ENCODE peak calls at places on chromosomes 3 and 15, in seven cellular contexts. E is fibroblast of the aortic adventitia; L is GM23248; I is breast epithelium; R is stimulated activated CD4-positive, alpha-beta T cell treated with anti-CD3 and anti-CD28 coated beads, Interleukin-15, amount 100 ng/mL, for 48 hours; A is T-helper 2 cell; T is thoracic aorta. N is an unnamed sample.

GRCh38 chr3:72338942-72339749 is 509.1 kb downstream of the SHQ1 start:
- DNase-seq in E (peak), L (peak), I (no peak), R (peak), A (peak), T (peak), N (peak)

GRCh38 chr3:17745301-17745700 is 2.9 kb upstream of the TBC1D5 start:
- DNase-seq in E (no peak), L (no peak), I (no peak), R (no peak), A (no peak), T (no peak), N (no peak)

GRCh38 chr3:35946121-35946856 is 307.0 kb downstream of the ARPP21 start:
- DNase-seq in E (peak), L (peak), I (no peak), R (no peak), A (no peak), T (no peak), N (peak)

GRCh38 chr3:13343601-13344000 is 76.5 kb downstream of the NUP210 start:
- DNase-seq in E (no peak), L (no peak), I (no peak), R (no peak), A (no peak), T (no peak), N (no peak)

GRCh38 chr15:38647683-38648082 is 83.1 kb upstream of the RASGRP1 start:
- DNase-seq in E (peak), L (peak), I (no peak), R (no peak), A (no peak), T (no peak), N (peak)

GRCh38 chr3:140015741-140016140 is 80.8 kb downstream of the CLSTN2 start:
- DNase-seq in E (no peak), L (no peak), I (no peak), R (no peak), A (no peak), T (no peak), N (no peak)

GRCh38 chr15:43225201-43225949 is 4.6 kb upstream of the EPB42 start:
- DNase-seq in E (peak), L (peak), I (no peak), R (peak), A (no peak), T (no peak), N (peak)

GRCh38 chr3:11498646-11499045 is 145.1 kb downstream of the VGLL4 start:
- DNase-seq in E (peak), L (peak), I (peak), R (no peak), A (no peak), T (no peak), N (peak)

GRCh38 chr15:57566840-57567239 is 24.9 kb upstream of the MYZAP start:
- DNase-seq in E (no peak), L (peak), I (no peak), R (no peak), A (no peak), T (no peak), N (peak)

GRCh38 chr3:14633417-14633816 is 18.1 kb upstream of the CCDC174 start:
- DNase-seq in E (no peak), L (no peak), I (no peak), R (no peak), A (no peak), T (no peak), N (no peak)

GRCh38 chr3:150249776-150250175 is 158.3 kb upstream of the TSC22D2 start:
- DNase-seq in E (no peak), L (no peak), I (no peak), R (no peak), A (no peak), T (no peak), N (no peak)

GRCh38 chr3:131501949-131502348 is 822 bp downstream of the MRPL3 start:
- DNase-seq in E (peak), L (no peak), I (no peak), R (no peak), A (no peak), T (no peak), N (no peak)

GRCh38 chr15:83654379-83655236 is 685 bp downstream of the ADAMTSL3 start:
- DNase-seq in E (no peak), L (peak), I (no peak), R (no peak), A (no peak), T (no peak), N (no peak)

GRCh38 chr15:66923438-66923881 is 141.9 kb upstream of the SMAD3 start:
- DNase-seq in E (no peak), L (peak), I (no peak), R (no peak), A (peak), T (no peak), N (no peak)

GRCh38 chr3:16362781-16363180 is 97.8 kb downstream of the OXNAD1 start:
- DNase-seq in E (no peak), L (peak), I (no peak), R (no peak), A (no peak), T (no peak), N (no peak)

GRCh38 chr15:60784855-60785254 is 305.9 kb upstream of the ICE2 start:
- DNase-seq in E (no peak), L (no peak), I (no peak), R (no peak), A (no peak), T (no peak), N (no peak)

GRCh38 chr3:42139740-42140453 is 48.7 kb downstream of the TRAK1 start:
- DNase-seq in E (no peak), L (no peak), I (no peak), R (no peak), A (no peak), T (no peak), N (no peak)

GRCh38 chr3:124144035-124144814 is 152.3 kb upstream of the ROPN1 start:
- DNase-seq in E (no peak), L (no peak), I (no peak), R (no peak), A (no peak), T (no peak), N (no peak)

GRCh38 chr3:184345678-184346144 is 8.3 kb downstream of the FAM131A start:
- DNase-seq in E (peak), L (peak), I (peak), R (no peak), A (no peak), T (no peak), N (peak)

GRCh38 chr3:179729086-179729485 is 76.2 kb downstream of the USP13 start:
- DNase-seq in E (no peak), L (no peak), I (no peak), R (no peak), A (no peak), T (no peak), N (no peak)

GRCh38 chr3:86951343-86951742 is 39.6 kb downstream of the VGLL3 start:
- DNase-seq in E (peak), L (peak), I (no peak), R (no peak), A (no peak), T (no peak), N (peak)

N was measured in fibroblast of pulmonary artery.